ENCODE peak calls at places on chromosome 16, in four cellular contexts. Y, G, U and B are unnamed samples.

GRCh38 chr16:2766430-2767139 is 10.5 kb downstream of the ELOB start:
- DNase-seq in Y (no peak), G (no peak), U (no peak), B (no peak)

GRCh38 chr16:19377864-19378263 is 39.8 kb upstream of the TMC5 start:
- DNase-seq in Y (no peak), G (no peak), U (no peak), B (no peak)

GRCh38 chr16:48498761-48499600 is 111.0 kb downstream of the N4BP1 start:
- DNase-seq in Y (no peak), G (no peak), U (peak; percentile 89), B (peak; percentile 42)

GRCh38 chr16:65634833-65635232 is 513.0 kb upstream of the CDH11 start:
- DNase-seq in Y (no peak), G (no peak), U (no peak), B (no peak)

GRCh38 chr16:1938316-1938715 is 4.7 kb downstream of the MSRB1 start:
- DNase-seq in Y (no peak), G (no peak), U (no peak), B (no peak)

GRCh38 chr16:11862489-11862888 is 11.1 kb upstream of the RSL1D1 start:
- DNase-seq in Y (no peak), G (no peak), U (no peak), B (no peak)

GRCh38 chr16:27432600-27432957 is 30.6 kb downstream of the IL21R start:
- DNase-seq in Y (no peak), G (no peak), U (no peak), B (no peak)

GRCh38 chr16:2180962-2181923 is 15.2 kb downstream of the CASKIN1 start:
- DNase-seq in Y (no peak), G (no peak), U (peak; percentile 86), B (no peak)

GRCh38 chr16:89122322-89122831 is 28.7 kb downstream of the ACSF3 start:
- DNase-seq in Y (no peak), G (peak; percentile 73), U (no peak), B (no peak)

GRCh38 chr16:72172105-72173034 is at the start of gene PMFBP1:
- DNase-seq in Y (no peak), G (no peak), U (no peak), B (peak; percentile 56)

GRCh38 chr16:59470556-59470955 is 736.4 kb upstream of the GOT2 start:
- DNase-seq in Y (no peak), G (no peak), U (no peak), B (no peak)

GRCh38 chr16:10519297-10519696 is 61.1 kb downstream of the EMP2 start:
- DNase-seq in Y (no peak), G (no peak), U (no peak), B (no peak)

GRCh38 chr16:138049-138417 is 440 bp downstream of the NPRL3 start:
- DNase-seq in Y (no peak), G (no peak), U (no peak), B (no peak)

GRCh38 chr16:30805056-30805369 is 18.0 kb upstream of the ZNF629 start:
- DNase-seq in Y (no peak), G (no peak), U (no peak), B (no peak)

GRCh38 chr16:82633964-82634600 is 7.3 kb downstream of the CDH13 start:
- DNase-seq in Y (no peak), G (no peak), U (no peak), B (no peak)

GRCh38 chr16:1342526-1343427 is 8.9 kb downstream of the TSR3 start:
- DNase-seq in Y (peak; percentile 95), G (peak; percentile 98), U (peak; percentile 98), B (peak; percentile 77)

GRCh38 chr16:79509221-79509631 is 91.3 kb downstream of the MAF start:
- DNase-seq in Y (no peak), G (peak; percentile 86), U (no peak), B (peak; percentile 21)

GRCh38 chr16:89722392-89723278 is 1.3 kb downstream of the ZNF276 start:
- DNase-seq in Y (peak; percentile 56), G (peak; percentile 83), U (peak; percentile 95), B (peak; percentile 37)

GRCh38 chr16:68590201-68590994 is 51.3 kb downstream of the ZFP90 start:
- DNase-seq in Y (peak; percentile 54), G (peak; percentile 74), U (peak; percentile 83), B (no peak)

GRCh38 chr16:56316545-56316944 is 108.8 kb downstream of the AMFR start:
- DNase-seq in Y (no peak), G (no peak), U (no peak), B (no peak)

GRCh38 chr16:27228621-27229501 is 25.5 kb downstream of the KDM8 start:
- DNase-seq in Y (no peak), G (no peak), U (no peak), B (no peak)

DNA sequence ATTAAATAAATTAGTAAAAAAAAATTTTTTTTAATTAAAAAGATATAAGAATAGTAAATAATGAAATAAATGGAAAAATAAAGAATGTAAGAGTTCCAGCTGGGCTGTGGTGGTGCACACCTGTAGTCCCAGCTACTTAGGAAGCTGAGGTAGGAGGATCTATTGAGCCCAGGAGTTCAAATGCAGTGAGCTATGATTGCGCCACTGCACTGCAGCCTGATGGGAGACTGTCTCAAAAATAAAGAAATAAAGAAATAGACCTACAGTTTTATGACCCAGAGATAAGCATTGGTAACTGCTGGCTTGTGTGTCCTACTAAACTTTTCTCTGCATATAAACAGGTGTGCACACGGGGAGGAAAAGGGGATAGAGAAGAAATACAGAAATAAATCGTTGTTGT is 7.8 kb upstream of the PDP2 start:
- DNase-seq in Y (no peak), G (no peak), U (no peak), B (no peak)
- H3K4me3 ChIP-seq in Y (peak overlapping the region; percentile 42), G (no peak overlapping the region), U (no peak overlapping the region), B (peak overlapping the region; percentile 39)

GRCh38 chr16:57537194-57537505 is 779 bp upstream of the CCDC102A start:
- DNase-seq in Y (no peak), G (no peak), U (no peak), B (no peak)

GRCh38 chr16:57539072-57539796 is 2.9 kb upstream of the CCDC102A start:
- DNase-seq in Y (no peak), G (no peak), U (peak; percentile 53), B (no peak)

GRCh38 chr16:57538235-57538711 is 1.9 kb upstream of the CCDC102A start:
- DNase-seq in Y (no peak), G (peak; percentile 23), U (peak; percentile 86), B (no peak)

GRCh38 chr16:57536306-57537193 is at the start of gene CCDC102A:
- DNase-seq in Y (no peak), G (peak; percentile 28), U (peak; percentile 91), B (no peak)

GRCh38 chr16:57537596-57538234 is 1.3 kb upstream of the CCDC102A start:
- DNase-seq in Y (no peak), G (no peak), U (peak; percentile 66), B (no peak)
- H3K4me3 ChIP-seq in Y (no peak overlapping the region), G (no peak overlapping the region), U (no peak overlapping the region), B (no peak overlapping the region)

GRCh38 chr16:70529051-70529777 is 5.6 kb downstream of the SF3B3 start:
- DNase-seq in Y (peak; percentile 15), G (no peak), U (no peak), B (peak; percentile 12)

GRCh38 chr16:70534949-70535348 is 11.3 kb downstream of the SF3B3 start:
- DNase-seq in Y (no peak), G (no peak), U (no peak), B (no peak)
- H3K4me3 ChIP-seq in Y (no peak overlapping the region), G (no peak overlapping the region), U (no peak overlapping the region), B (no peak overlapping the region)

GRCh38 chr16:69918241-69918640 is 32.9 kb upstream of the CLEC18A start:
- DNase-seq in Y (no peak), G (no peak), U (no peak), B (no peak)
- H3K4me3 ChIP-seq in Y (no peak overlapping the region), G (no peak overlapping the region), U (no peak overlapping the region), B (no peak overlapping the region)

DNA sequence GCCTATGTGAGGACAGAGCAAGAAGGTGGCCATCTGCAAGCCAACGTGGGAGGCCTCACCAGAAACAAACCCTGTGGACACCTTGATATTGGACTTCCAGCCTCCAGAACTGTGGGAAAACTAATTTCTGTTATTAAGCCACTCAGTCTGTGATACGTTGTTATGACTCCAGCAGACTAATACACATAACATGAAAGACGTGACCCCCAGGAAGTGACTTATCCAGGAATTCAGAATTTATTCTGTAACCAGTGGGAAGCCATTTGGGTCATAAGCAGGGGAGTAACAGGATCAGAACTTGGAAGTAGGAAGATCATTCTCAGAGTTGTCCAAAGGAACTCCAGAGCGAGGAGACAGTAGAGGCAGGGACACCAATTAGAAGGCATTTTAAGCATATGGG is 12.5 kb upstream of the GINS3 start:
- DNase-seq in Y (no peak), G (no peak), U (no peak), B (no peak)
- H3K4me3 ChIP-seq in Y (no peak overlapping the region), G (no peak overlapping the region), U (no peak overlapping the region), B (no peak overlapping the region)

DNA sequence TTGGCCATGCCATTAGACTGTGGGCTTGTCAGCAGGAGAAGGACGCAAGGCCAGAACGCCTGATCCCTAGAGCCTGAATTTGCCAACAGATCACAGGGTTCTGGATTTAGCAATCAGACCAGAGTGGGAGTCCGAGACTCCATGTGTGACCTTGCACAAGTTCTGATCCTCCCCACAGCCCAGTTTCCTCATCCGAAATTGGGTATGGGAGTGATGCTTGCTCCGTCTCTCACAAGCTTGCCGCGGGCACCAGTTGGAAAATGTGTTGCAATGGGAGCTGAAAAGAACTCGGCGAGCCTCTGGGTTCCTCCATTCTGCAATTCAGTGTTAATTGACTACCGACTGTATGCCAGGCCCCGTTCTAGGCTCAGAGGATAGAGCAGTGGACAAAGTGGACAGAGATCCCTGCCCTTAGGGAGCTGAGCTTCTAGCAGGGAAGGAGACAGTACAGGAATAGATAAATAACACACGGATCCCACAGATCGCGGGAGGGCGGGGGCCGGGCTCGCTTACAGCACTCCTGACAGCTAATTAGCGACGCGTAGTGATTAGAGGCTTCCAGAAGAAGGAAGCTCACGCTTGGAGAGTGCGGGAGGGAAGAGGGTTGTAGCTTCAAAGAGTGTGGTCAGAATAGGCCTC is 150.4 kb upstream of the CIBAR2 start:
- DNase-seq in Y (no peak), G (no peak), U (no peak), B (no peak)
- H3K4me3 ChIP-seq in Y (no peak overlapping the region), G (no peak overlapping the region), U (no peak overlapping the region), B (no peak overlapping the region)

DNA sequence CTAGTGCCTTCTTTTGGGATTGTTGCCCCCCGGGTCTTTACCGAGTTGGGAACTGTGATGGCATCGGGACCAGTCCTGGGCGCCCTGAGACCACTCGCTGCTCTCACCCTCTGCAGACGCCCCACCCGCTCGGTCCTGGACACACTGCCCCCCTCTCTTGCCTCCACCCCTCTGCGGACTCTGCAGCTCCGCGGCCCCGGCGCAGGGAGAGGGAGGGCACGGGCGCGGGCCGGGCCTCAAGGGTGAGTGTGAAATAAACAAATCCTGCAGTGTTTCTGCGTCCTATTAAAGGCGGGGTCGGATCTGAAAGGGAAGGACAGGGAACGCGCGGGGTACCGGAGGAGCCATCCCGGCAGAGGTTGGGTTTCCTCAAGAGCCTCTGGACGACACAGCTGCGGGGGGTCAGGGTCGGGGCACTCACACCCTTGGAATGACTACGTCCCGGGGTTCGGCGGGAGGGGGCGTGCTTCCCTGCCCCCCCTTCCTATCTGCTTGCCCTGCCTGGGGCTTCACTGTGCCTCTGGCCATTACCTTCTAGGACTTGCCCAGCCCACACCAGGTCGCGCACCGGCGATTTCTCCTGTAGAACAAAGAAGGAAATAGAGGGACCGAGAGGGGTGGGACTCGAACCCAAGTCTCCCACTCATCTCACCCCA is 514 bp upstream of the HSF4 start:
- DNase-seq in Y (no peak), G (no peak), U (peak; percentile 89), B (no peak)
- H3K4me3 ChIP-seq in Y (no peak overlapping the region), G (peak overlapping the region; percentile 30), U (peak overlapping the region; percentile 16), B (peak overlapping the region; percentile 49)